ENCODE peak calls at places on chromosomes 2 and 18, in four cellular contexts. S is ureter, X is NCI-H1105 treated with DMSO at 0.1 percent for 48 hours, C is EL. F is an unnamed sample.

GRCh38 chr2:46520108-46520507 is 40.7 kb downstream of the TMEM247 start:
- DNase-seq in X (no peak), S (no peak), C (no peak), F (no peak)

GRCh38 chr2:219300022-219300421 is 9.2 kb downstream of the PTPRN start:
- DNase-seq in S (no peak), C (no peak), X (no peak), F (no peak)

GRCh38 chr2:222828572-222828971 is 32.3 kb upstream of the ACSL3 start:
- DNase-seq in X (no peak), S (no peak), C (no peak), F (no peak)

GRCh38 chr2:175154670-175155082 is 13.3 kb downstream of the ATF2 start:
- DNase-seq in C (peak; percentile 81), X (no peak), S (no peak), F (peak; percentile 20)

GRCh38 chr2:118310878-118311442 is 222.7 kb downstream of the INSIG2 start:
- DNase-seq in C (no peak), S (no peak), X (no peak), F (peak; percentile 64)

GRCh38 chr2:168727904-168728470 is 74.5 kb upstream of the NOSTRIN start:
- DNase-seq in S (no peak), C (no peak), X (no peak), F (no peak)

GRCh38 chr18:9647496-9648323 is 33.4 kb upstream of the PPP4R1 start:
- DNase-seq in S (no peak), C (no peak), X (no peak), F (no peak)

GRCh38 chr2:230865766-230866703 is 1.3 kb downstream of the ITM2C start:
- DNase-seq in S (peak; percentile 75), X (no peak), C (peak; percentile 45), F (peak; percentile 56)

GRCh38 chr2:105934467-105934866 is 189.8 kb downstream of the NCK2 start:
- DNase-seq in S (no peak), C (no peak), X (no peak), F (no peak)

GRCh38 chr18:70322385-70322784 is 33.5 kb downstream of the SOCS6 start:
- DNase-seq in S (no peak), C (no peak), X (no peak), F (no peak)

GRCh38 chr2:172970660-172971059 is 105.0 kb upstream of the MAP3K20 start:
- DNase-seq in X (no peak), S (no peak), C (no peak), F (no peak)

GRCh38 chr2:226903179-226903578 is 67.3 kb downstream of the RHBDD1 start:
- DNase-seq in X (no peak), S (no peak), C (peak; percentile 92), F (peak; percentile 83)

GRCh38 chr2:86786001-86786536 is 4.6 kb downstream of the CD8A start:
- DNase-seq in S (no peak), X (no peak), C (no peak), F (no peak)

GRCh38 chr2:203949228-203949627 is 12.7 kb downstream of the ICOS start:
- DNase-seq in S (no peak), C (peak; percentile 56), X (no peak), F (no peak)

GRCh38 chr2:219525533-219526232 is 11.4 kb downstream of the ASIC4 start:
- DNase-seq in C (no peak), X (no peak), S (no peak), F (no peak)

GRCh38 chr2:94774851-94775250 is 96.4 kb upstream of the TEKT4 start:
- DNase-seq in S (no peak), C (no peak), X (no peak), F (no peak)

GRCh38 chr2:200482194-200482593 is 27.7 kb downstream of the KCTD18 start:
- DNase-seq in C (no peak), X (no peak), S (no peak), F (no peak)

GRCh38 chr18:77164762-77165485 is 32.3 kb upstream of the MBP start:
- DNase-seq in S (no peak), C (no peak), X (no peak), F (no peak)

GRCh38 chr2:239057533-239057932 is 209.6 kb downstream of the TWIST2 start:
- DNase-seq in S (no peak), X (no peak), C (no peak), F (no peak)

GRCh38 chr2:228927028-228928010 is 343.8 kb downstream of the PID1 start:
- DNase-seq in C (peak; percentile 39), S (no peak), X (no peak), F (no peak)

GRCh38 chr18:49028801-49029506 is 78.2 kb upstream of the SMAD7 start:
- DNase-seq in S (no peak), X (no peak), C (no peak), F (no peak)

GRCh38 chr2:88027709-88028389 is 11.5 kb upstream of the RNU2-63P start:
- DNase-seq in C (no peak), X (no peak), S (no peak), F (no peak)

GRCh38 chr2:153589586-153589985 is 111.0 kb upstream of the RPRM start:
- DNase-seq in C (no peak), S (no peak), X (no peak), F (no peak)

GRCh38 chr2:201858781-201859180 is 52.4 kb downstream of the CDK15 start:
- DNase-seq in X (no peak), C (peak; percentile 49), S (peak; percentile 50), F (peak; percentile 69)

GRCh38 chr2:235513984-235514626 is 20.3 kb downstream of the AGAP1 start:
- DNase-seq in S (no peak), X (no peak), C (no peak), F (no peak)

GRCh38 chr2:28175028-28175427 is 217.6 kb upstream of the FOSL2 start:
- DNase-seq in S (no peak), C (no peak), X (no peak), F (no peak)

GRCh38 chr2:107340955-107341354 is 455.0 kb upstream of the ST6GAL2 start:
- DNase-seq in S (no peak), X (no peak), C (no peak), F (no peak)

GRCh38 chr2:97734061-97734912 is 20.9 kb downstream of the ZAP70 start:
- DNase-seq in S (no peak), X (no peak), C (no peak), F (no peak)

GRCh38 chr2:189444322-189444721 is 3.0 kb downstream of the WDR75 start:
- DNase-seq in X (no peak), C (peak; percentile 23), S (no peak), F (no peak)

GRCh38 chr2:8605350-8606065 is 76.3 kb upstream of the ID2 start:
- DNase-seq in S (no peak), C (peak; percentile 34), X (no peak), F (no peak)

GRCh38 chr18:76528477-76529432 is 33.7 kb upstream of the ZNF516 start:
- DNase-seq in X (peak; percentile 33), S (no peak), C (peak; percentile 61), F (peak; percentile 47)

GRCh38 chr2:44825702-44826101 is 115.8 kb upstream of the SIX3 start:
- DNase-seq in C (no peak), X (peak; percentile 52), S (no peak), F (no peak)

GRCh38 chr2:64807417-64807816 is 153.7 kb upstream of the SERTAD2 start:
- DNase-seq in X (no peak), S (no peak), C (peak; percentile 99), F (peak; percentile 90)

GRCh38 chr18:79428287-79428686 is 32.6 kb downstream of the NFATC1 start:
- DNase-seq in S (no peak), C (no peak), X (no peak), F (no peak)

GRCh38 chr2:43898958-43899346 is 60.2 kb downstream of the ABCG8 start:
- DNase-seq in X (no peak), C (no peak), S (no peak), F (no peak)

GRCh38 chr18:77360315-77361186 is 110.9 kb downstream of the GALR1 start:
- DNase-seq in S (no peak), C (no peak), X (no peak), F (no peak)

F was measured in GM03348.